ENCODE peak calls at places on chromosomes 13 and 19, in five cellular contexts. One of them, this sample, is unnamed. For H3K36me3, the result is how much of the 10 kb centered on the place peaks cover.

GRCh38 chr13:74056829-74057564 is 77.2 kb downstream of the KLF12 start:
- DNase-seq in tibial nerve: no peak
- DNase-seq in IMR-90: no peak
- DNase-seq in heart left ventricle: peak
- DNase-seq in suprapubic skin: no peak
- DNase-seq in this sample: no peak

GRCh38 chr13:42769650-42770049 is 11.7 kb upstream of the FAM216B start:
- DNase-seq in heart left ventricle: no peak
- DNase-seq in tibial nerve: no peak
- DNase-seq in IMR-90: no peak
- DNase-seq in suprapubic skin: no peak
- DNase-seq in this sample: no peak

GRCh38 chr19:41705393-41706174 is 2.8 kb upstream of the CEACAM5 start:
- DNase-seq in suprapubic skin: no peak
- DNase-seq in IMR-90: no peak
- DNase-seq in heart left ventricle: no peak
- DNase-seq in tibial nerve: no peak
- DNase-seq in this sample: no peak

GRCh38 chr19:5838437-5839311 is 828 bp downstream of the FUT6 start:
- DNase-seq in heart left ventricle: no peak
- DNase-seq in suprapubic skin: no peak
- DNase-seq in IMR-90: no peak
- DNase-seq in tibial nerve: no peak
- DNase-seq in this sample: no peak

GRCh38 chr13:112889351-112890290 is 79.4 kb upstream of the MCF2L start:
- DNase-seq in suprapubic skin: no peak
- DNase-seq in tibial nerve: no peak
- DNase-seq in heart left ventricle: no peak
- DNase-seq in IMR-90: no peak
- DNase-seq in this sample: peak

GRCh38 chr19:19606021-19606420 is 12.5 kb downstream of the PBX4 start:
- DNase-seq in tibial nerve: no peak
- DNase-seq in suprapubic skin: no peak
- DNase-seq in IMR-90: peak
- DNase-seq in heart left ventricle: no peak
- DNase-seq in this sample: no peak

GRCh38 chr19:30672926-30673325 is 300.7 kb downstream of the ZNF536 start:
- DNase-seq in tibial nerve: no peak
- DNase-seq in heart left ventricle: no peak
- DNase-seq in IMR-90: no peak
- DNase-seq in suprapubic skin: no peak
- DNase-seq in this sample: no peak

GRCh38 chr19:2634228-2634951 is 68.1 kb downstream of the GNG7 start:
- DNase-seq in IMR-90: no peak
- DNase-seq in tibial nerve: peak
- DNase-seq in suprapubic skin: no peak
- DNase-seq in heart left ventricle: no peak
- DNase-seq in this sample: no peak

GRCh38 chr13:43757266-43757665 is 29.5 kb downstream of the ENOX1 start:
- DNase-seq in IMR-90: no peak
- DNase-seq in suprapubic skin: no peak
- DNase-seq in heart left ventricle: no peak
- DNase-seq in tibial nerve: no peak
- DNase-seq in this sample: no peak

GRCh38 chr13:105655046-105655445 is 880.4 kb downstream of the EFNB2 start:
- DNase-seq in suprapubic skin: no peak
- DNase-seq in IMR-90: peak
- DNase-seq in tibial nerve: no peak
- DNase-seq in heart left ventricle: no peak
- DNase-seq in this sample: no peak

GRCh38 chr13:48535791-48536190 is 2.9 kb upstream of the RCBTB2 start:
- DNase-seq in suprapubic skin: no peak
- DNase-seq in tibial nerve: no peak
- DNase-seq in heart left ventricle: no peak
- DNase-seq in IMR-90: no peak
- DNase-seq in this sample: no peak

GRCh38 chr13:27997904-27998522 is 9.5 kb upstream of the URAD start:
- DNase-seq in heart left ventricle: peak
- DNase-seq in suprapubic skin: no peak
- DNase-seq in tibial nerve: no peak
- DNase-seq in IMR-90: peak
- DNase-seq in this sample: no peak

GRCh38 chr19:11199517-11199916 is 2.2 kb upstream of the KANK2 start:
- DNase-seq in heart left ventricle: no peak
- DNase-seq in tibial nerve: no peak
- DNase-seq in IMR-90: no peak
- DNase-seq in suprapubic skin: no peak
- DNase-seq in this sample: no peak

GRCh38 chr19:50793558-50794065 is 3.4 kb downstream of the ACP4 start:
- DNase-seq in IMR-90: no peak
- DNase-seq in tibial nerve: no peak
- DNase-seq in suprapubic skin: no peak
- DNase-seq in heart left ventricle: no peak
- DNase-seq in this sample: no peak

GRCh38 chr19:21134934-21135366 is 6.9 kb upstream of the ZNF431 start:
- DNase-seq in heart left ventricle: no peak
- DNase-seq in suprapubic skin: no peak
- DNase-seq in tibial nerve: no peak
- DNase-seq in IMR-90: no peak
- DNase-seq in this sample: no peak

GRCh38 chr13:29569253-29570057 is 26.0 kb downstream of the SLC7A1 start:
- DNase-seq in IMR-90: no peak
- DNase-seq in heart left ventricle: no peak
- DNase-seq in tibial nerve: no peak
- DNase-seq in suprapubic skin: no peak
- DNase-seq in this sample: no peak

GRCh38 chr19:50516456-50516855 is 2.7 kb upstream of the ASPDH start:
- DNase-seq in tibial nerve: no peak
- DNase-seq in heart left ventricle: no peak
- DNase-seq in suprapubic skin: no peak
- DNase-seq in IMR-90: no peak
- DNase-seq in this sample: no peak

GRCh38 chr13:42892760-42893159 is 99.3 kb downstream of the EPSTI1 start:
- DNase-seq in heart left ventricle: no peak
- DNase-seq in IMR-90: peak
- DNase-seq in tibial nerve: no peak
- DNase-seq in suprapubic skin: no peak
- DNase-seq in this sample: no peak

GRCh38 chr19:52176574-52176973 is 5.2 kb upstream of the ZNF836 start:
- DNase-seq in tibial nerve: no peak
- DNase-seq in IMR-90: no peak
- DNase-seq in heart left ventricle: no peak
- DNase-seq in suprapubic skin: no peak
- DNase-seq in this sample: no peak

GRCh38 chr19:52170304-52170703 is 1.1 kb downstream of the ZNF836 start:
- DNase-seq in IMR-90: no peak
- DNase-seq in tibial nerve: no peak
- DNase-seq in heart left ventricle: no peak
- DNase-seq in suprapubic skin: no peak
- DNase-seq in this sample: no peak

GRCh38 chr19:52172347-52172746 is 926 bp upstream of the ZNF836 start:
- DNase-seq in heart left ventricle: no peak
- DNase-seq in suprapubic skin: no peak
- DNase-seq in tibial nerve: no peak
- DNase-seq in IMR-90: no peak
- DNase-seq in this sample: no peak

GRCh38 chr19:52170863-52171320 is 529 bp downstream of the ZNF836 start:
- DNase-seq in suprapubic skin: peak
- DNase-seq in heart left ventricle: peak
- DNase-seq in IMR-90: no peak
- DNase-seq in tibial nerve: no peak
- DNase-seq in this sample: no peak

GRCh38 chr19:52171321-52172169 is at the start of gene ZNF836:
- DNase-seq in heart left ventricle: peak
- DNase-seq in suprapubic skin: peak
- DNase-seq in IMR-90: peak
- DNase-seq in tibial nerve: peak
- DNase-seq in this sample: peak
- TF ChIP-seq POLR2A in heart left ventricle: no peak
- TF ChIP-seq POLR2A in suprapubic skin: no peak
- TF ChIP-seq POLR2A in IMR-90: no peak
- TF ChIP-seq POLR2A in tibial nerve: no peak
- TF ChIP-seq POLR2A in this sample: peak

DNA sequence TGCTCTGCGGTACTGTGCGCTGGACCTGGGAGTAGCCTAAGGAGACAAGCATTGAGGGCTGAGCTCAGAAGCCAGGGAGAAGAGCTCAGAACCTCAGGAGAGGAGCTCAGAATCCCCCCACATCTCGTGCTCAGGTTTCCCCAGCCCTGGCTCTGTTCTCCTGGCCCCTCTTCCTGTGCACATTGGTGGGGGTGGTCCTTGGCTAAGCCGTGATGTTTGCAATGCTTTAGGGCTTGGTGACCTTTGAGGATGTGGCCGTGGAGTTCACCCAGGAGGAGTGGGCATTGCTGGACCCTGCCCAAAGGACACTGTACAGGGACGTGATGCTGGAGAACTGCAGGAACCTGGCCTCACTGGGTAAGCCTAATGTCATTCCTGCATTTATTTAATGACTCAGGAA is 6.6 kb downstream of the ZNF557 start:
- DNase-seq in tibial nerve: no peak
- DNase-seq in suprapubic skin: no peak
- DNase-seq in heart left ventricle: no peak
- DNase-seq in IMR-90: no peak
- DNase-seq in this sample: no peak
- H3K36me3 ChIP-seq in tibial nerve: under half
- H3K36me3 ChIP-seq in suprapubic skin: half or more
- H3K36me3 ChIP-seq in heart left ventricle: half or more
- H3K36me3 ChIP-seq in IMR-90: half or more
- H3K36me3 ChIP-seq in this sample: half or more

DNA sequence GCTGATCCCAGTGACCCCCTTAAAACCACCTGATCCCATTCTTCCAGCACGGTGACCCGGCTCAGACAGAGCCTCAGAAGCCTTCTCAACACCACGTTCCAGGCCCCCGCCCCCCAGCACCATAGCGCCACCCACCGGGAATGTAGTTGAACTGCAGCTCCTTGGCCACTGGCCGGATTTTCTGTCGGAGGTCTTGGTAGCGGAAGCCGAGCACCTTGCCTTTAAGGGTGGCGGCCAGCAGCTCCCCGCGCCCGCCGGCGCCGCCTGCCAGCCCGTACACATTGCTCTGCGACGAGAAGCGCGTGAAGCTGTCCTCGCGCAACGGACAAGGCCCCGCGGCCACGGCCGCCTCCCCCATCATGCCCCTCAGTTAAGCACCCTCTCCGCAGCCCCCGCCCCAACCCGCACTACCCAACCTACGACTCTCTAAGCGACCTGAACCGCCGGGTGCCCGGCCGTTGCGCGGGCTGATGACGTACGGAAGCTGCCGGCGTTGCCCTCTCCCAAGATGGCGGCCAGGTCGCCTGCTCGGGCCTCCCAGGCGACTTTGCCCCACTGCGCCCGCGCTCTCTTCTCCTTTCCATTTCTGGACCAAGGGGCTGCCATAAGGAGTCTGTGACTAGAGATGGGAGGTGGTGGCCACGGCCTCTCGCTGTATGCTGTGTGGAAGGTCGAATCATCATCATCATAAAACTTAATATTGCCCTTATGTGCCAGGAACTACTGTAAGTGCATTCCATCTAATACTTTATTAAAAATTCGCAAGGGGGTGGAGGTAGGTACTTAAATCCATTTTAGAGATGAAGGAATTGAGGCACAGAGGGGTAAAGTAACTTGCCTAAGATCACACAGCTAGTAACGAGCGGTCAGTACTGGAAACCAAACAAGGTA is at the start of gene KPTN:
- DNase-seq in IMR-90: peak
- DNase-seq in tibial nerve: peak
- DNase-seq in suprapubic skin: peak
- DNase-seq in heart left ventricle: peak
- DNase-seq in this sample: peak
- TF ChIP-seq POLR2A in IMR-90: peak
- TF ChIP-seq POLR2A in tibial nerve: no peak
- TF ChIP-seq POLR2A in suprapubic skin: no peak
- TF ChIP-seq POLR2A in heart left ventricle: no peak
- TF ChIP-seq POLR2A in this sample: no peak

GRCh38 chr13:79338343-79338742 is 67.7 kb downstream of the RBM26 start:
- DNase-seq in heart left ventricle: no peak
- DNase-seq in tibial nerve: no peak
- DNase-seq in suprapubic skin: no peak
- DNase-seq in IMR-90: peak
- DNase-seq in this sample: no peak
- H3K36me3 ChIP-seq in heart left ventricle: under half
- H3K36me3 ChIP-seq in tibial nerve: under half
- H3K36me3 ChIP-seq in suprapubic skin: half or more
- H3K36me3 ChIP-seq in IMR-90: under half
- H3K36me3 ChIP-seq in this sample: half or more

DNA sequence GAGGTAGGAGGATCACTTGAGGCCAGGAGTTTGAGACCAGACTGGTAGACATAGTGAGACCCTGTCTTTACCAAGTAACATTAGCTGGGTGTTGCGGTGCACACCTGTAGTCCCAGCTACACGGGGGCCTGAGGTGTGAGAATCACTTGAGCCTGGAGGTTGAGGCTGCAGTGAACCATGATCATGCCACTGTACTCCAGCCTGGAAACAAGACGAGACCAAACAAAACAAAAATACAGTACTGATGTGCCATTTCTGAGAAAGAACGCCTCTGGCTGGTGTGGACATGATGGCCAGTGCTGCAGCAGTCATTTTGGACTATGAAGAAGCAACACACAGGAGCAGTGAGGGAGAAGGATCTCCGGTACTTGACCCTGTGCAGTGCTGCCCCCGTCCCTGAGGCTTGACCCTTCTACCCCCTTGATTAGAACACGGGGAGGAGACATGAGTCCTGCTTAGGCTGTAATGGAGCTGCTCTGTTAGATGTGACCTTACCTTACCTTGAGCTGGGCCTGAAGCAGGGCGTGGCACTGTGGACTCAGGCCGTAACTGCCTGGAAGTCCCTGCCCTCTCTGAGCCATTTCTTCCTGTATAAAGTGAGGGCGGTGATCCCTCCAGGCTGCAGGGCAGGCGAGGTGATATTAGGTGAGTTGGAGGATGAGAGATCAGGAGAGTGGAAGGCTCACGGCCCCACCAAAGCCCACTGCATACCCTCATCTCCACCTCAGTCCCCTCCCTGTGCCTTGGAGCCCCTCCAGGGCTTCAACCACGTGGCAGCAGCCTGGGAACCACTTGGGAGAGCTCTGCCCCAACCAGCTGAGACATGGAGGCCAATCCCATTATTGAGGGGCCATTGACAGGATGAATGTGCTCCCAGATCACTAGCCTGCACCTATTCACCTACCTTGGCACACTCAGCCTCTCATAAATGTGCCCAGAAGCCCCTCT is 5.9 kb downstream of the RPL18A start:
- DNase-seq in suprapubic skin: no peak
- DNase-seq in tibial nerve: no peak
- DNase-seq in heart left ventricle: no peak
- DNase-seq in IMR-90: no peak
- DNase-seq in this sample: peak
- TF ChIP-seq POLR2A in suprapubic skin: no peak
- TF ChIP-seq POLR2A in tibial nerve: no peak
- TF ChIP-seq POLR2A in heart left ventricle: no peak
- TF ChIP-seq POLR2A in IMR-90: peak
- TF ChIP-seq POLR2A in this sample: no peak

This sample was measured in upper lobe of left lung.